ENCODE peak calls at places on chromosomes 11 and 22, in four cellular contexts. M is gastrocnemius medialis, U is uterus, W is iPS DF 6.9. N is an unnamed sample.
A peak's percentile ranks its signal among the peaks of the same experiment; 100 is the strongest.

GRCh38 chr11:13333456-13333957 is 55.9 kb downstream of the BMAL1 start:
- DNase-seq in U (no peak), M (no peak), W (no peak), N (no peak)

GRCh38 chr22:20418211-20418788 is 19.3 kb downstream of the SCARF2 start:
- DNase-seq in M (peak; percentile 66), W (no peak), U (peak; percentile 85), N (peak; percentile 77)

GRCh38 chr22:44184006-44184405 is 3.3 kb downstream of the PARVG start:
- DNase-seq in M (no peak), W (no peak), U (no peak), N (no peak)

GRCh38 chr11:63622318-63622717 is 8.1 kb upstream of the PLAAT3 start:
- DNase-seq in W (no peak), U (no peak), M (no peak), N (no peak)

GRCh38 chr11:45233121-45233803 is 52.9 kb downstream of the SYT13 start:
- DNase-seq in U (peak; percentile 78), M (peak; percentile 15), W (peak; percentile 54), N (peak; percentile 53)

GRCh38 chr22:26671317-26672059 is 14.1 kb downstream of the MIAT start:
- DNase-seq in M (no peak), W (no peak), U (peak; percentile 29), N (peak; percentile 78)

GRCh38 chr11:118896472-118896913 is 12.8 kb downstream of the CXCR5 start:
- DNase-seq in M (no peak), W (no peak), U (no peak), N (no peak)

GRCh38 chr11:111736191-111736590 is 30.0 kb downstream of the PPP2R1B start:
- DNase-seq in W (no peak), U (peak; percentile 42), M (peak; percentile 11), N (no peak)

GRCh38 chr11:3341298-3341697 is 37.6 kb downstream of the ZNF195 start:
- DNase-seq in U (peak; percentile 24), M (no peak), W (no peak), N (peak; percentile 70)

GRCh38 chr11:102494216-102494615 is 36.3 kb downstream of the MMP7 start:
- DNase-seq in M (no peak), W (no peak), U (no peak), N (no peak)

GRCh38 chr11:844693-845644 is 2.3 kb downstream of the TSPAN4 start:
- DNase-seq in U (peak; percentile 96), W (no peak), M (peak; percentile 84), N (no peak)

GRCh38 chr11:23988381-23989006 is 508.4 kb upstream of the LUZP2 start:
- DNase-seq in M (no peak), W (no peak), U (no peak), N (no peak)

GRCh38 chr11:35146074-35146521 is 7.1 kb downstream of the CD44 start:
- DNase-seq in U (no peak), M (no peak), W (no peak), N (peak; percentile 64)

GRCh38 chr11:74023291-74023690 is 14.4 kb upstream of the UCP3 start:
- DNase-seq in U (no peak), M (no peak), W (no peak), N (no peak)

GRCh38 chr11:12827929-12828812 is 153.9 kb downstream of the TEAD1 start:
- DNase-seq in W (no peak), M (no peak), U (no peak), N (no peak)

GRCh38 chr22:28544431-28544868 is 135.2 kb downstream of the TTC28 start:
- DNase-seq in W (no peak), U (no peak), M (no peak), N (no peak)

GRCh38 chr11:60870276-60870675 is 2.9 kb downstream of the ZP1 start:
- DNase-seq in M (no peak), U (no peak), W (no peak), N (no peak)

GRCh38 chr11:33633251-33634003 is 67.2 kb downstream of the C11orf91 start:
- DNase-seq in U (no peak), M (no peak), W (no peak), N (no peak)

GRCh38 chr11:119991669-119992068 is 146.2 kb downstream of the TRIM29 start:
- DNase-seq in W (no peak), U (no peak), M (no peak), N (no peak)

GRCh38 chr22:17919276-17920144 is 104.9 kb downstream of the MICAL3 start:
- DNase-seq in M (no peak), W (no peak), U (no peak), N (no peak)

GRCh38 chr22:23862103-23862502 is 4.4 kb downstream of the SLC2A11 start:
- DNase-seq in M (no peak), U (no peak), W (no peak), N (no peak)

GRCh38 chr11:45921561-45922424 is 663 bp upstream of the LARGE2 start:
- DNase-seq in M (no peak), U (peak; percentile 19), W (peak; percentile 76), N (no peak)

GRCh38 chr11:46039990-46040389 is 81.3 kb downstream of the PHF21A start:
- DNase-seq in U (no peak), W (no peak), M (no peak), N (no peak)

GRCh38 chr22:37747090-37747714 is 50.4 kb downstream of the TRIOBP start:
- DNase-seq in W (no peak), M (no peak), U (peak; percentile 57), N (no peak)

GRCh38 chr11:33564856-33565453 is 135.7 kb downstream of the C11orf91 start:
- DNase-seq in U (no peak), M (no peak), W (no peak), N (no peak)

GRCh38 chr11:45468265-45468856 is 182.2 kb upstream of the SYT13 start:
- DNase-seq in W (no peak), U (no peak), M (no peak), N (no peak)

GRCh38 chr22:48954781-48955311 is 872.8 kb downstream of the BRD1 start:
- DNase-seq in W (no peak), M (no peak), U (no peak), N (no peak)

GRCh38 chr22:44331881-44332714 is 19.3 kb upstream of the SHISAL1 start:
- DNase-seq in M (no peak), U (peak; percentile 57), W (no peak), N (no peak)

GRCh38 chr11:68051191-68052136 is 12.6 kb downstream of the TCIRG1 start:
- DNase-seq in U (no peak), W (no peak), M (no peak), N (no peak)

DNA sequence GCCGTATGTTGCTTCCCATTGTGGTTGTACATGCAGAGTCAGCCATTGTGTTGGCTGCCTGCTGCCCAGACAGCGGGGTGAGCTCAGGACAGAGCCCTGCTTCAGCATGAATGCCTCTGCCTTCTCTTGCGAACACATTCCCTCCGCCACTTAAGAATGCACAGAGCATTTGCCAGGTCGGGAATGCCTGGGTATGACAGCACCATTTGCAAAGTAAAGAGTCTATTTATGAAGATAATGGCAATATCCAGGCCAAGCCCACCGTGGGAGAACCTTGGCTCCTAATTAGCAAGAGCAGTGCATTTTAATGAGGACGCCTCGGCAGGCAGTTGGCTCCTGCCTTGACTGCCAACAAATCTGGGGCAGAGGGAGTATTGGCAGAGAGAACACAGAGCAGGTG is 62.5 kb upstream of the SORL1 start:
- DNase-seq in U (no peak), M (no peak), W (no peak), N (no peak)
- H3K27ac ChIP-seq in U (no peak overlapping the region), M (no peak overlapping the region), W (no peak overlapping the region), N (no peak overlapping the region)

GRCh38 chr11:96339704-96340554 is 3.1 kb downstream of the MAML2 start:
- DNase-seq in M (no peak), U (no peak), W (no peak), N (no peak)

GRCh38 chr11:96342131-96342970 is 644 bp downstream of the MAML2 start:
- DNase-seq in W (no peak), U (no peak), M (no peak), N (no peak)

GRCh38 chr11:96341237-96342130 is 1.5 kb downstream of the MAML2 start:
- DNase-seq in W (no peak), M (no peak), U (peak; percentile 67), N (peak; percentile 67)

GRCh38 chr11:96338910-96339703 is 3.9 kb downstream of the MAML2 start:
- DNase-seq in W (no peak), M (no peak), U (no peak), N (no peak)

GRCh38 chr11:96340555-96340885 is 2.5 kb downstream of the MAML2 start:
- DNase-seq in W (no peak), U (no peak), M (no peak), N (no peak)
- H3K4me3 ChIP-seq in W (no peak overlapping the region), U (no peak overlapping the region), M (peak overlapping the region; percentile 61), N (peak overlapping the region; percentile 98)

GRCh38 chr22:50537765-50538164 is 7.9 kb upstream of the KLHDC7B start:
- DNase-seq in M (no peak), W (no peak), U (no peak), N (no peak)
- H3K4me1 ChIP-seq in M (no peaks in the 10 kb centered on the region), W (no peaks in the 10 kb centered on the region), U (no peaks in the 10 kb centered on the region), N (peaks cover 17% of the 10 kb centered on the region)

GRCh38 chr11:97414801-97415200 is 1025.0 kb downstream of the JRKL start:
- DNase-seq in W (no peak), M (no peak), U (no peak), N (no peak)

DNA sequence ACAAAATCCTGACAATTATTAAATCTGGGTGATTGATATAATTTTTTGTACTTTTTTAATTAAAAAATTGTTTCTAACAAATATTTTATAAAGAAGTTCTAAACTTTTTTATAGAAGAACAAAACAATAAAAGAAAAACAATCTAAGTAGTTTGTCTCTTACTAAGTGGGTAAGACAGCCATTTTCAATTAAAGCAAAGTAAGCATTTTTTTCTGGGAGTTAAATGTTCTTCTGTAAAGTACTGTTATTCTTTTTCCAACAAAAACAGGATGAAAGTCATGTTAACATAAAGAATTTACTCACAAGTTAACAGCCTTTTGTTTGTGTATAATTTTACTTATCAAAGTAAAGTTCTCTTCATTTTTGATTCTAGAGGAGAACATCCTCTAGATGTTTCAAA is 1029.9 kb downstream of the JRKL start:
- DNase-seq in M (no peak), U (no peak), W (no peak), N (no peak)
- H3K27ac ChIP-seq in M (no peak overlapping the region), U (no peak overlapping the region), W (no peak overlapping the region), N (no peak overlapping the region)

DNA sequence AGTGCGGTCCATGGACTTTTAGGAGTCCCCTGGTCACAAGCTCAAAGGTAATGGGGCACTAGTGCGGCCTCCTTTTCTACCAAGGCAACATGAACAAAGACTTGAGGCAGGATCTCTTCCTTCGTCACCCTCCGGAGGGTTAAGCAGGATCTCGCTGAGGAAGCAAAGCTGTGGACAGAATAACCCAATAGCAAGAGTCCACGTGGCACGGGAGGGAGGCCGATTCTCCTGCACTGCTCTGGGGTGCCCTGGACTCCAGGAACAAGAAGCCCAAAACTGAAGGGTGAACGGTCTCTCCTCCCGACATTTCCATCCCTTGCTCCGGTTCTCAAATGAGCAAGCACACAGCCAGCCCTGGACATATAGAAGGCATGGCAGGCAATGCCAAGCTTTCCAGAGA is 20.7 kb downstream of the MYH9 start:
- DNase-seq in U (no peak), M (no peak), W (no peak), N (no peak)
- H3K4me3 ChIP-seq in U (no peak overlapping the region), M (no peak overlapping the region), W (no peak overlapping the region), N (peak overlapping the region; percentile 17)

GRCh38 chr11:28108909-28109308 is 721 bp downstream of the METTL15 start:
- DNase-seq in W (no peak), U (no peak), M (no peak), N (no peak)

GRCh38 chr11:28107726-28108618 is at the start of the genes KIF18A and METTL15:
- DNase-seq in M (peak; percentile 98), U (peak; percentile 100), W (peak; percentile 96), N (peak; percentile 99)

GRCh38 chr11:28106351-28107043 is 1.5 kb downstream of the KIF18A start:
- DNase-seq in U (no peak), W (no peak), M (no peak), N (no peak)

GRCh38 chr11:28105869-28106268 is 2.1 kb downstream of the KIF18A start:
- DNase-seq in W (no peak), M (no peak), U (no peak), N (no peak)

GRCh38 chr11:28107331-28107725 is 628 bp downstream of the KIF18A start:
- DNase-seq in M (no peak), U (no peak), W (no peak), N (no peak)
- H3K4me1 ChIP-seq in M (peaks cover 19% of the 10 kb centered on the region), U (no peaks in the 10 kb centered on the region), W (no peaks in the 10 kb centered on the region), N (peaks cover 40% of the 10 kb centered on the region)